ENCODE peak calls at places on chromosomes 2 and 18, in six cellular contexts. E is activated CD4-positive, CD25-positive, alpha-beta regulatory T cell treated with anti-CD3 and anti-CD28 coated beads, Interleukin-2, amount 50 U/mL, for 16 hours; H is stimulated activated CD4-positive, alpha-beta T cell treated with anti-CD3 and anti-CD28 coated beads, Interleukin-2, amount 100 ng/mL, for 48 hours; G is MG63; M is fibroblast of the aortic adventitia; I is cerebellar cortex. J is an unnamed sample.

GRCh38 chr2:232698552-232699091 is 1.5 kb downstream of the GIGYF2 start:
- DNase-seq in E (no peak), M (peak), H (no peak), I (no peak), G (no peak), J (no peak)

GRCh38 chr2:67879586-67880290 is 183.1 kb downstream of the C1D start:
- DNase-seq in H (no peak), E (no peak), G (no peak), I (no peak), M (peak), J (no peak)

GRCh38 chr2:199273043-199273647 is 184.6 kb downstream of the SATB2 start:
- DNase-seq in E (no peak), M (peak), I (no peak), H (no peak), G (no peak), J (no peak)

GRCh38 chr2:85668009-85668856 is at the start of gene SFTPB:
- DNase-seq in G (peak), I (no peak), E (no peak), H (no peak), M (peak), J (no peak)

GRCh38 chr2:127196998-127197397 is 23.1 kb downstream of the CYP27C1 start:
- DNase-seq in H (no peak), M (no peak), I (no peak), E (no peak), G (no peak), J (no peak)

GRCh38 chr2:10817413-10817812 is 4.8 kb upstream of the PDIA6 start:
- DNase-seq in G (peak), H (no peak), E (no peak), M (no peak), I (peak), J (no peak)

GRCh38 chr2:59851848-59852475 is 701.5 kb downstream of the BCL11A start:
- DNase-seq in M (no peak), H (no peak), I (no peak), E (no peak), G (no peak), J (no peak)

GRCh38 chr2:122028371-122029102 is 273.1 kb downstream of the TSN start:
- DNase-seq in M (peak), I (no peak), H (no peak), E (no peak), G (peak), J (no peak)

GRCh38 chr18:78085241-78086185 is 835.9 kb downstream of the GALR1 start:
- DNase-seq in H (no peak), M (no peak), G (no peak), E (no peak), I (no peak), J (no peak)

GRCh38 chr18:52288403-52289004 is 51.5 kb upstream of the DCC start:
- DNase-seq in H (no peak), I (no peak), M (no peak), G (no peak), E (no peak), J (no peak)

GRCh38 chr2:170005702-170006101 is 172.2 kb upstream of the MYO3B start:
- DNase-seq in I (peak), M (no peak), E (no peak), G (no peak), H (no peak), J (no peak)

GRCh38 chr2:218368621-218369153 is 12.0 kb downstream of the CATIP start:
- DNase-seq in E (no peak), H (no peak), G (no peak), M (no peak), I (peak), J (no peak)

GRCh38 chr2:7930800-7931635 is 750.8 kb upstream of the ID2 start:
- DNase-seq in E (no peak), H (no peak), I (peak), G (no peak), M (peak), J (no peak)

GRCh38 chr2:170856066-170856465 is 39.4 kb downstream of the GAD1 start:
- DNase-seq in H (no peak), G (no peak), E (no peak), M (no peak), I (no peak), J (no peak)

GRCh38 chr2:176473177-176473576 is 203.9 kb downstream of the MTX2 start:
- DNase-seq in E (no peak), G (peak), H (peak), I (no peak), M (peak), J (no peak)

GRCh38 chr18:23094411-23095165 is 40.7 kb upstream of the CABLES1 start:
- DNase-seq in I (no peak), E (no peak), M (no peak), H (no peak), G (no peak), J (no peak)

GRCh38 chr2:14558382-14558919 is 74.1 kb upstream of the LRATD1 start:
- DNase-seq in E (no peak), H (no peak), I (no peak), M (no peak), G (no peak), J (no peak)

J was measured in stimulated activated CD8-positive, alpha-beta memory T cell treated with anti-CD3 and anti-CD28 coated beads, Interleukin-2, amount 100 ng/mL, for 1 hour.